ENCODE peak calls at places on chromosomes 4 and X, in six cellular contexts. P is NB4, D is HepG2, C is A549, X is endothelial cell of umbilical vein, J is GM12878. Q is an unnamed sample.
A peak's percentile ranks its signal among the peaks of the same experiment; 100 is the strongest.

GRCh38 chr4:2281575-2282343 is 19.9 kb upstream of the MXD4 start:
- DNase-seq in P (peak; percentile 84), D (no peak), C (no peak), X (no peak), J (peak; percentile 41), Q (no peak)

GRCh38 chr4:181517521-181517920 is 725.7 kb upstream of the TENM3 start:
- DNase-seq in P (no peak), D (no peak), C (no peak), X (no peak), J (no peak), Q (no peak)

GRCh38 chr4:142960134-142960533 is 114.0 kb upstream of the INPP4B start:
- DNase-seq in P (no peak), D (no peak), C (no peak), X (no peak), J (no peak), Q (no peak)

GRCh38 chrX:40434947-40435346 is 145.8 kb upstream of the ATP6AP2 start:
- DNase-seq in P (peak; percentile 34), D (no peak), C (no peak), X (no peak), J (no peak), Q (peak; percentile 64)

GRCh38 chr4:176886135-176886534 is 93.4 kb upstream of the VEGFC start:
- DNase-seq in P (no peak), D (no peak), C (no peak), X (no peak), J (no peak), Q (no peak)

GRCh38 chr4:73843369-73843768 is 6.9 kb downstream of the CXCL6 start:
- DNase-seq in P (peak; percentile 37), D (no peak), C (no peak), X (no peak), J (no peak), Q (no peak)

GRCh38 chrX:148784137-148784536 is 283.7 kb downstream of the AFF2 start:
- DNase-seq in P (no peak), D (no peak), C (no peak), X (no peak), J (no peak), Q (no peak)

GRCh38 chr4:121796283-121796682 is 4.8 kb upstream of the EXOSC9 start:
- DNase-seq in P (no peak), D (no peak), C (no peak), X (peak; percentile 4), J (no peak), Q (no peak)

GRCh38 chr4:72568959-72569718 is at the start of gene ADAMTS3:
- DNase-seq in P (peak; percentile 6), D (no peak), C (peak; percentile 2), X (peak; percentile 56), J (no peak), Q (peak; percentile 91)

GRCh38 chrX:16445166-16445752 is 204.7 kb upstream of the S100G start:
- DNase-seq in P (peak; percentile 42), D (peak; percentile 1), C (peak; percentile 45), X (peak; percentile 17), J (no peak), Q (peak; percentile 29)

GRCh38 chrX:9486786-9487185 is 21.9 kb downstream of the TBL1X start:
- DNase-seq in P (no peak), D (no peak), C (no peak), X (no peak), J (no peak), Q (no peak)

GRCh38 chrX:45191820-45192409 is 8.8 kb downstream of the DIPK2B start:
- DNase-seq in P (no peak), D (no peak), C (no peak), X (no peak), J (no peak), Q (no peak)

GRCh38 chr4:2936773-2937145 is 26.4 kb downstream of the NOP14 start:
- DNase-seq in P (peak; percentile 67), D (no peak), C (no peak), X (no peak), J (peak; percentile 53), Q (no peak)

GRCh38 chr4:99998062-99998880 is 48.2 kb upstream of the H2AZ1 start:
- DNase-seq in P (peak; percentile 12), D (peak; percentile 9), C (peak; percentile 34), X (peak; percentile 42), J (peak; percentile 2), Q (no peak)

GRCh38 chr4:288891-289290 is 16.4 kb downstream of the ZNF732 start:
- DNase-seq in P (peak; percentile 43), D (no peak), C (no peak), X (no peak), J (no peak), Q (no peak)

GRCh38 chrX:122866527-122866926 is 317.6 kb upstream of the GRIA3 start:
- DNase-seq in P (peak; percentile 5), D (no peak), C (peak; percentile 55), X (peak; percentile 81), J (no peak), Q (no peak)

GRCh38 chr4:89684536-89684935 is 152.4 kb downstream of the SNCA start:
- DNase-seq in P (no peak), D (no peak), C (no peak), X (no peak), J (no peak), Q (no peak)

GRCh38 chrX:5051831-5052491 is 1176.7 kb downstream of the NLGN4X start:
- DNase-seq in P (no peak), D (no peak), C (peak; percentile 71), X (no peak), J (no peak), Q (no peak)

GRCh38 chr4:107631568-107631967 is 88.5 kb downstream of the PAPSS1 start:
- DNase-seq in P (no peak), D (no peak), C (no peak), X (no peak), J (no peak), Q (no peak)

GRCh38 chrX:68286076-68286475 is 147.2 kb downstream of the OPHN1 start:
- DNase-seq in P (no peak), D (no peak), C (no peak), X (no peak), J (no peak), Q (no peak)

GRCh38 chr4:74431113-74431826 is 13.7 kb upstream of the AREG start:
- DNase-seq in P (peak; percentile 48), D (no peak), C (no peak), X (peak; percentile 66), J (peak; percentile 23), Q (no peak)

GRCh38 chrX:82591421-82591820 is 916.7 kb upstream of the POU3F4 start:
- DNase-seq in P (no peak), D (no peak), C (no peak), X (no peak), J (no peak), Q (no peak)

GRCh38 chr4:53545942-53546581 is 45.2 kb downstream of the LNX1 start:
- DNase-seq in P (no peak), D (no peak), C (no peak), X (no peak), J (no peak), Q (no peak)

GRCh38 chr4:88792821-88793220 is 95.2 kb upstream of the NAP1L5 start:
- DNase-seq in P (no peak), D (no peak), C (peak; percentile 3), X (peak; percentile 10), J (no peak), Q (no peak)

GRCh38 chrX:9746148-9746880 is 19.3 kb downstream of the GPR143 start:
- DNase-seq in P (peak; percentile 23), D (no peak), C (no peak), X (peak; percentile 92), J (no peak), Q (no peak)

GRCh38 chr4:131091896-131092295 is 1995.9 kb downstream of the C4orf33 start:
- DNase-seq in P (peak; percentile 44), D (peak; percentile 19), C (peak; percentile 45), X (peak; percentile 43), J (no peak), Q (no peak)

GRCh38 chr4:80215449-80216052 is 18.2 kb downstream of the PRDM8 start:
- DNase-seq in P (peak; percentile 56), D (peak; percentile 1), C (no peak), X (peak; percentile 44), J (no peak), Q (peak; percentile 20)
- TF ChIP-seq MYC in P (no peak), D (no peak), C (no peak), X (no peak), J (no peak), Q (no peak)

GRCh38 chr4:30718021-30718888 is 1.9 kb upstream of the PCDH7 start:
- DNase-seq in P (no peak), D (no peak), C (no peak), X (peak; percentile 76), J (no peak), Q (no peak)

GRCh38 chr4:30717208-30718020 is 2.8 kb upstream of the PCDH7 start:
- DNase-seq in P (peak; percentile 86), D (no peak), C (peak; percentile 27), X (peak; percentile 84), J (no peak), Q (no peak)

GRCh38 chr4:30719363-30720020 is 677 bp upstream of the PCDH7 start:
- DNase-seq in P (peak; percentile 40), D (no peak), C (peak; percentile 16), X (peak; percentile 80), J (no peak), Q (no peak)

GRCh38 chr4:30720021-30720655 is at the start of gene PCDH7:
- DNase-seq in P (peak; percentile 41), D (no peak), C (peak; percentile 21), X (peak; percentile 61), J (no peak), Q (no peak)

DNA sequence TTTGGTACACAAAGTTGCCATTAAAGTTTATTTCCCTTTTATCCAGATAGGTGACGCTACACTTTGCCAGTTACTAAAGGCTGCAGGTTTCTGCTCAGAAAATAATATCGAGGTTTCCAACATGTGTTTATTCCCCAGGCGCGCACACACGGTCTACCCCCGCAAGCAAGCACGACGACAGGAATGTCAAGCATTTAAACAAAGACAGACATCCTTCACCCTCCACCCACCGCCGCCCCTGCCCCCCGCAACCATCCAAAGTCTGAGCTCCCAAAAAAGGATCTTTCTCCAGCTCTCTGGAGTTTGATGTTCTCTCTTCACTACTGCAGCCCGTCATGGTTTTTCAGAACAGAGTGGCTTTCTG is 1.3 kb upstream of the PCDH7 start:
- DNase-seq in P (no peak), D (no peak), C (no peak), X (peak; percentile 60), J (no peak), Q (no peak)
- TF ChIP-seq MYC in P (no peak), D (no peak), C (no peak), X (no peak), J (no peak), Q (no peak)

DNA sequence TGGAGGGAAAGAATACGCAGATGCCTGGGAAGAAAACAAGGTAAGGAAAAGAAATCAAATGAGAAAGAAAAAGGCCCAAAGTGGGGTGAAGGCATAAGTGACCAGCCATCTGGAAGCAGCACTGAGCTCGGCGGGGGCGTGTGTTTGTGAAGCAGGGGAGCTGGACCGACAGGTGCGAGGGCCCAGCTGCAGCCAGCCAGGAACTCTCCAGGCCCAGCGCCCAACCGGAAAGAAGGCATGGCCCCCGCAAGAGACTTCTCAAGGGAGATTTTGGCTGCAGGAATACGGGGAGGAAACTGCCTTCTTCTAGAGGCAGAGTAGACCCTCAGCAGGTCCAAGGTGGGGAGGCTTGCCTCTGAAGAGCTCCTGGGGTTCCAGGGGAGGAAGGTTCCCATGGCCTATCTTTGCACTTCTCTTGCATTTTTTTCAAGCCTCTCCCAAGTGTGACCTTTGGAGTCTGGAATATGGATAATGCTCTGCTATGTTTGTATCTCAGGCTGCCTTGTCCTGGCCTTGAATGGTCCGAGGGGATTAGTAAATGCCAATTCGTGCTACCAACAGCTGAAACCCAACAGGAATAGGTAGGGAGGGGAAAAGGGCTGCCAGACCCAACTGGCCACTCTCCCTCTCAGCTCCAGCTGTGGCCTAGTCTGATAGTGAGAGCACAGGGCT is 10.8 kb upstream of the CITED1 start:
- DNase-seq in P (no peak), D (no peak), C (no peak), X (no peak), J (no peak), Q (no peak)
- TF ChIP-seq MYC in P (no peak), D (no peak), C (no peak), X (no peak), J (no peak), Q (no peak)

GRCh38 chr4:5373327-5373726 is 322.0 kb downstream of the STK32B start:
- DNase-seq in P (no peak), D (no peak), C (no peak), X (no peak), J (no peak), Q (no peak)
- TF ChIP-seq MYC in P (no peak), D (no peak), C (no peak), X (no peak), J (no peak), Q (no peak)